ENCODE peak calls at places on chromosomes 7 and 10, in nine cellular contexts. Z is non-pigmented ciliary epithelial cell; J is G401; G is NCI-H226; R is epithelial cell of proximal tubule; Q is AG08396; A is astrocyte of the spinal cord; P is stimulated activated CD4-positive, alpha-beta T cell treated with anti-CD3 and anti-CD28 coated beads, TNF-alpha, amount 100 ng/mL, for 4 hours; I is RWPE1. W is an unnamed sample.

GRCh38 chr10:104080762-104081161 is 4.9 kb downstream of the COL17A1 start:
- DNase-seq in Z (no peak), J (no peak), G (no peak), R (no peak), Q (no peak), A (no peak), P (no peak), I (peak; percentile 42), W (no peak)

GRCh38 chr10:33187427-33187999 is 147.0 kb downstream of the NRP1 start:
- DNase-seq in Z (no peak), J (no peak), G (no peak), R (no peak), Q (no peak), A (no peak), P (no peak), I (no peak), W (no peak)

GRCh38 chr7:613442-614140 is 93.9 kb upstream of the PDGFA start:
- DNase-seq in Z (no peak), J (no peak), G (no peak), R (no peak), Q (no peak), A (no peak), P (no peak), I (peak; percentile 83), W (peak; percentile 64)

GRCh38 chr10:75801121-75801520 is 369.7 kb downstream of the LRMDA start:
- DNase-seq in Z (no peak), J (no peak), G (no peak), R (no peak), Q (no peak), A (no peak), P (no peak), I (no peak), W (no peak)

GRCh38 chr10:119003572-119004289 is 25.8 kb upstream of the NANOS1 start:
- DNase-seq in Z (no peak), J (no peak), G (no peak), R (no peak), Q (no peak), A (no peak), P (no peak), I (peak; percentile 52), W (no peak)

GRCh38 chr7:50939026-50939425 is 156.3 kb upstream of the GRB10 start:
- DNase-seq in Z (peak; percentile 42), J (no peak), G (no peak), R (no peak), Q (peak; percentile 25), A (peak; percentile 83), P (no peak), I (no peak), W (no peak)

GRCh38 chr10:10138685-10139084 is 879.0 kb upstream of the CELF2 start:
- DNase-seq in Z (no peak), J (no peak), G (no peak), R (no peak), Q (no peak), A (no peak), P (no peak), I (peak; percentile 4), W (no peak)

GRCh38 chr7:43220250-43220649 is 107.8 kb downstream of the HECW1 start:
- DNase-seq in Z (peak; percentile 62), J (no peak), G (peak; percentile 20), R (no peak), Q (peak; percentile 73), A (peak; percentile 81), P (no peak), I (no peak), W (no peak)

GRCh38 chr10:103712146-103712545 is 143.2 kb downstream of the SH3PXD2A start:
- DNase-seq in Z (no peak), J (no peak), G (no peak), R (no peak), Q (no peak), A (no peak), P (no peak), I (no peak), W (no peak)

GRCh38 chr10:108691126-108691525 is 1232.2 kb downstream of the XPNPEP1 start:
- DNase-seq in Z (no peak), J (no peak), G (no peak), R (no peak), Q (no peak), A (no peak), P (no peak), I (no peak), W (no peak)

GRCh38 chr10:102632394-102633062 is 11.8 kb upstream of the TRIM8 start:
- DNase-seq in Z (no peak), J (no peak), G (peak; percentile 54), R (no peak), Q (no peak), A (peak; percentile 43), P (no peak), I (no peak), W (peak; percentile 62)

GRCh38 chr7:92343719-92344118 is 97.9 kb downstream of the ANKIB1 start:
- DNase-seq in Z (no peak), J (no peak), G (no peak), R (no peak), Q (no peak), A (no peak), P (no peak), I (no peak), W (no peak)

GRCh38 chr10:1215862-1216575 is 159.8 kb downstream of the WDR37 start:
- DNase-seq in Z (no peak), J (no peak), G (no peak), R (no peak), Q (no peak), A (no peak), P (no peak), I (no peak), W (peak; percentile 64)

GRCh38 chr10:42982886-42983594 is 93.8 kb upstream of the RET start:
- DNase-seq in Z (no peak), J (no peak), G (no peak), R (no peak), Q (no peak), A (no peak), P (no peak), I (no peak), W (peak; percentile 63)

GRCh38 chr7:44911911-44912310 is 26.6 kb upstream of the PURB start:
- DNase-seq in Z (no peak), J (peak; percentile 79), G (no peak), R (no peak), Q (no peak), A (no peak), P (no peak), I (no peak), W (no peak)

GRCh38 chr10:1401056-1401965 is 336.0 kb downstream of the ADARB2 start:
- DNase-seq in Z (no peak), J (no peak), G (no peak), R (no peak), Q (no peak), A (no peak), P (no peak), I (no peak), W (no peak)

GRCh38 chr7:115136796-115137443 is 215.0 kb downstream of the MDFIC start:
- DNase-seq in Z (no peak), J (no peak), G (no peak), R (no peak), Q (no peak), A (no peak), P (no peak), I (no peak), W (no peak)

GRCh38 chr10:20993387-20994170 is 96.5 kb upstream of the NEBL start:
- DNase-seq in Z (peak; percentile 64), J (peak; percentile 29), G (no peak), R (no peak), Q (no peak), A (peak; percentile 86), P (no peak), I (peak; percentile 13), W (no peak)

GRCh38 chr7:4751398-4751947 is 23.9 kb upstream of the AP5Z1 start:
- DNase-seq in Z (no peak), J (no peak), G (no peak), R (no peak), Q (no peak), A (no peak), P (no peak), I (no peak), W (no peak)

GRCh38 chr7:16129431-16130126 is 291.8 kb downstream of the CRPPA start:
- DNase-seq in Z (peak; percentile 73), J (no peak), G (peak; percentile 88), R (peak; percentile 31), Q (peak; percentile 27), A (peak; percentile 85), P (no peak), I (peak; percentile 66), W (no peak)

GRCh38 chr10:43074827-43075611 is 1.9 kb upstream of the RET start:
- DNase-seq in Z (no peak), J (no peak), G (no peak), R (no peak), Q (no peak), A (no peak), P (no peak), I (no peak), W (peak; percentile 57)

GRCh38 chr7:33916357-33917081 is 11.2 kb downstream of the BMPER start:
- DNase-seq in Z (no peak), J (peak; percentile 61), G (peak; percentile 44), R (no peak), Q (no peak), A (no peak), P (no peak), I (no peak), W (no peak)

GRCh38 chr10:72250666-72251065 is 23.1 kb upstream of the DDIT4 start:
- DNase-seq in Z (peak; percentile 79), J (no peak), G (peak; percentile 79), R (no peak), Q (peak; percentile 76), A (peak; percentile 87), P (no peak), I (no peak), W (peak; percentile 63)

GRCh38 chr10:123771877-123772644 is 105.9 kb downstream of the GPR26 start:
- DNase-seq in Z (no peak), J (no peak), G (no peak), R (no peak), Q (no peak), A (no peak), P (no peak), I (no peak), W (no peak)

GRCh38 chr10:64636461-64636860 is 1115.3 kb downstream of the REEP3 start:
- DNase-seq in Z (no peak), J (no peak), G (no peak), R (no peak), Q (no peak), A (no peak), P (no peak), I (no peak), W (no peak)

GRCh38 chr7:135853499-135853898 is 104.9 kb upstream of the FAM180A start:
- DNase-seq in Z (no peak), J (no peak), G (peak; percentile 90), R (peak; percentile 85), Q (no peak), A (peak; percentile 28), P (no peak), I (peak; percentile 14), W (no peak)

GRCh38 chr7:51009716-51010496 is 227.2 kb upstream of the GRB10 start:
- DNase-seq in Z (no peak), J (no peak), G (peak; percentile 81), R (peak; percentile 82), Q (no peak), A (peak; percentile 52), P (no peak), I (peak; percentile 24), W (no peak)

GRCh38 chr7:26284995-26285632 is 6.5 kb upstream of the SNX10 start:
- DNase-seq in Z (no peak), J (no peak), G (peak; percentile 19), R (no peak), Q (no peak), A (no peak), P (no peak), I (peak; percentile 29), W (no peak)

GRCh38 chr10:80870282-80870681 is 332.6 kb downstream of the SH2D4B start:
- DNase-seq in Z (no peak), J (no peak), G (no peak), R (no peak), Q (no peak), A (no peak), P (no peak), I (no peak), W (no peak)

GRCh38 chr10:70053212-70053895 is 708 bp downstream of the MACROH2A2 start:
- DNase-seq in Z (no peak), J (no peak), G (no peak), R (no peak), Q (peak; percentile 39), A (peak; percentile 23), P (no peak), I (peak; percentile 22), W (no peak)

GRCh38 chr10:90650858-90651257 is 207.0 kb downstream of the HTR7 start:
- DNase-seq in Z (no peak), J (no peak), G (no peak), R (no peak), Q (no peak), A (no peak), P (no peak), I (no peak), W (no peak)

W was measured in spleen.